ENCODE peak calls at places on chromosomes 2 and 18, in seven cellular contexts. One of them, this sample, is unnamed.

GRCh38 chr2:64718250-64718866 is 64.6 kb upstream of the SERTAD2 start:
- DNase-seq in EH: no peak
- DNase-seq in right cardiac atrium: no peak
- DNase-seq in AG08396: no peak
- DNase-seq in DMS153: no peak
- DNase-seq in astrocyte of the spinal cord: no peak
- DNase-seq in stromal cell of bone marrow: no peak
- DNase-seq in this sample: no peak

GRCh38 chr18:44920441-44920840 is 239.8 kb downstream of the SETBP1 start:
- DNase-seq in EH: no peak
- DNase-seq in right cardiac atrium: no peak
- DNase-seq in AG08396: no peak
- DNase-seq in DMS153: no peak
- DNase-seq in astrocyte of the spinal cord: no peak
- DNase-seq in stromal cell of bone marrow: no peak
- DNase-seq in this sample: no peak

GRCh38 chr2:27071990-27072830 is 756 bp upstream of the OST4 start:
- DNase-seq in EH: peak; percentile 72
- DNase-seq in right cardiac atrium: peak; percentile 73
- DNase-seq in AG08396: peak; percentile 48
- DNase-seq in DMS153: no peak
- DNase-seq in astrocyte of the spinal cord: peak; percentile 87
- DNase-seq in stromal cell of bone marrow: no peak
- DNase-seq in this sample: no peak

GRCh38 chr2:109256111-109256510 is 127.1 kb downstream of the SH3RF3 start:
- DNase-seq in EH: no peak
- DNase-seq in right cardiac atrium: no peak
- DNase-seq in AG08396: no peak
- DNase-seq in DMS153: no peak
- DNase-seq in astrocyte of the spinal cord: no peak
- DNase-seq in stromal cell of bone marrow: no peak
- DNase-seq in this sample: no peak

GRCh38 chr2:7016120-7016519 is 98.9 kb downstream of the RNF144A start:
- DNase-seq in EH: no peak
- DNase-seq in right cardiac atrium: no peak
- DNase-seq in AG08396: no peak
- DNase-seq in DMS153: no peak
- DNase-seq in astrocyte of the spinal cord: no peak
- DNase-seq in stromal cell of bone marrow: no peak
- DNase-seq in this sample: no peak

GRCh38 chr2:46813680-46814079 is 101.9 kb downstream of the MCFD2 start:
- DNase-seq in EH: no peak
- DNase-seq in right cardiac atrium: no peak
- DNase-seq in AG08396: no peak
- DNase-seq in DMS153: no peak
- DNase-seq in astrocyte of the spinal cord: no peak
- DNase-seq in stromal cell of bone marrow: no peak
- DNase-seq in this sample: no peak

GRCh38 chr18:8215741-8216140 is 393.5 kb upstream of the RAB12 start:
- DNase-seq in EH: no peak
- DNase-seq in right cardiac atrium: no peak
- DNase-seq in AG08396: no peak
- DNase-seq in DMS153: no peak
- DNase-seq in astrocyte of the spinal cord: no peak
- DNase-seq in stromal cell of bone marrow: no peak
- DNase-seq in this sample: no peak

GRCh38 chr2:217657252-217657651 is 345.5 kb downstream of the TNS1 start:
- DNase-seq in EH: no peak
- DNase-seq in right cardiac atrium: no peak
- DNase-seq in AG08396: no peak
- DNase-seq in DMS153: no peak
- DNase-seq in astrocyte of the spinal cord: no peak
- DNase-seq in stromal cell of bone marrow: no peak
- DNase-seq in this sample: no peak

GRCh38 chr18:65859075-65859474 is 108.3 kb downstream of the CDH7 start:
- DNase-seq in EH: no peak
- DNase-seq in right cardiac atrium: no peak
- DNase-seq in AG08396: no peak
- DNase-seq in DMS153: no peak
- DNase-seq in astrocyte of the spinal cord: no peak
- DNase-seq in stromal cell of bone marrow: no peak
- DNase-seq in this sample: no peak

GRCh38 chr18:77039196-77040140 is 93.1 kb downstream of the MBP start:
- DNase-seq in EH: no peak
- DNase-seq in right cardiac atrium: no peak
- DNase-seq in AG08396: no peak
- DNase-seq in DMS153: no peak
- DNase-seq in astrocyte of the spinal cord: peak; percentile 43
- DNase-seq in stromal cell of bone marrow: no peak
- DNase-seq in this sample: no peak